ENCODE peak calls at places on chromosomes 13 and 19, in five cellular contexts. U is breast epithelium, G is tibial nerve, O is body of pancreas, P is heart left ventricle. R is an unnamed sample. For H3K4me1, the result is how much of the 10 kb centered on the place peaks cover.

GRCh38 chr19:46952874-46953273 is 66.8 kb upstream of the NPAS1 start:
- DNase-seq in G (no peak), O (no peak), P (no peak), U (no peak), R (no peak)

GRCh38 chr13:41515491-41516139 is 58.3 kb downstream of the RGCC start:
- DNase-seq in O (no peak), P (no peak), G (no peak), U (no peak), R (no peak)

GRCh38 chr13:102091231-102091630 is 310.6 kb downstream of the FGF14 start:
- DNase-seq in O (no peak), P (no peak), G (no peak), U (no peak), R (no peak)

GRCh38 chr13:74751739-74752138 is 617.5 kb upstream of the KLF12 start:
- DNase-seq in O (no peak), U (no peak), G (no peak), P (no peak), R (no peak)

GRCh38 chr13:95354680-95355487 is 53.6 kb upstream of the ABCC4 start:
- DNase-seq in O (peak), G (no peak), P (no peak), U (no peak), R (no peak)

GRCh38 chr13:43054803-43055802 is 31.7 kb downstream of the DNAJC15 start:
- DNase-seq in U (no peak), P (no peak), O (peak), G (no peak), R (no peak)

GRCh38 chr13:75400775-75401174 is 81.2 kb downstream of the TBC1D4 start:
- DNase-seq in U (no peak), P (no peak), O (no peak), G (no peak), R (no peak)

GRCh38 chr19:36100476-36100875 is 10.5 kb upstream of the OVOL3 start:
- DNase-seq in P (no peak), U (no peak), G (no peak), O (no peak), R (no peak)

GRCh38 chr13:25177012-25177411 is 4.9 kb upstream of the AMER2 start:
- DNase-seq in G (no peak), P (no peak), U (no peak), O (no peak), R (no peak)

GRCh38 chr13:26022538-26023292 is 29.1 kb downstream of the SHISA2 start:
- DNase-seq in G (no peak), U (peak), P (peak), O (peak), R (no peak)

GRCh38 chr13:85512421-85512820 is 286.8 kb downstream of the SLITRK6 start:
- DNase-seq in G (no peak), U (no peak), P (no peak), O (no peak), R (no peak)

GRCh38 chr13:97978661-97979450 is 25.4 kb downstream of the IPO5 start:
- DNase-seq in G (no peak), O (no peak), P (no peak), U (no peak), R (no peak)

GRCh38 chr13:97979556-97979955 is 26.1 kb downstream of the IPO5 start:
- DNase-seq in O (no peak), U (no peak), G (no peak), P (no peak), R (no peak)

GRCh38 chr13:97976551-97977375 is 23.3 kb downstream of the IPO5 start:
- DNase-seq in P (peak), U (no peak), G (no peak), O (no peak), R (no peak)

GRCh38 chr13:97977376-97977705 is 23.9 kb downstream of the IPO5 start:
- DNase-seq in P (no peak), U (no peak), G (no peak), O (no peak), R (no peak)

GRCh38 chr13:97977982-97978381 is 24.5 kb downstream of the IPO5 start:
- DNase-seq in O (no peak), P (no peak), G (no peak), U (no peak), R (no peak)
- TF ChIP-seq POLR2A in O (no peak), P (no peak), G (no peak), U (no peak), R (no peak)

DNA sequence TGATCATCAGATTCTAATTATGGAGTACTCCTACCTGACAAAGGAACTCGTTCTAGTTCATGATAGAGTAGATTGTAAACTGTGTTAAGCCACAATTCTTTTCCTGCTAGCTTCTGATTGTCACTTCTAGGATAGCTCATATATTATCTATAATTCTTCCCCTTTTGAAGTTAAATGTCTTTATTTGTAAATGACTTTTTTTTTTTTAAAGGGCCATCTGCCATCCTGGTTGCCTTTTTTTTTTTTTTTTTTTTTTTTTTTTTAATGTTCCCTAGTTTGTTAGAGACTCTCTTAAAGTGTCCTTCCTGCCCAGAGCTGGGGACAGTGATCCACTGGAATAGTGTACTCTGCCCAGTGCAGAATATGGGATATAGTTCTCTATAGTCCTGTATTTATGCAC is 4.3 kb downstream of the CHAMP1 start:
- DNase-seq in G (no peak), O (no peak), U (no peak), P (no peak), R (no peak)
- H3K4me1 ChIP-seq in G (under half), O (half or more), U (under half), P (under half), R (half or more)

DNA sequence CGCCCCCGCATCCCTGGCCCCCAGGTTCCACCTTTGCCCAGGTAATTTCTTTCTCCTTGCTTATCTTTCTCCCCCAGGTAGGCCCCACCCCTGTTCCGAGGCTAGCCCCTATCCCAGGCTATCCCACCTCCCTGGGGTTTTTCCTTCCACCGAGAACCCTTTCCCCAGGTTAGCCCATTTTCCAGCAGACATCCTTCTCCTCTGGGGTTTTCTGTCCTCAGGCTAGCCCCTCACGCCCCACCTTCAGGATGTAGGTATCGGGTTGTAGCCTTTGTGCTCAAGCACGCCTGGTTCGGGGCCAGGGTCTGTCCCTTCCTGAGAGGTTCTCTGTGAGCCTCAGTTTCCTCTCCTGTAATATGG is 835 bp downstream of the FSD1 start:
- DNase-seq in U (no peak), G (no peak), P (no peak), O (no peak), R (no peak)
- H3K4me3 ChIP-seq in U (no peak), G (no peak), P (no peak), O (no peak), R (no peak)

GRCh38 chr19:11535792-11536595 is 2.7 kb upstream of the CNN1 start:
- DNase-seq in O (peak), G (peak), U (peak), P (peak), R (peak)
- TF ChIP-seq POLR2A in O (peak), G (no peak), U (no peak), P (peak), R (no peak)

GRCh38 chr13:45337803-45338202 is 3.2 kb downstream of the TPT1 start:
- DNase-seq in O (no peak), P (no peak), U (no peak), G (no peak), R (no peak)
- H3K4me1 ChIP-seq in O (half or more), P (half or more), U (under half), G (under half), R (half or more)

GRCh38 chr13:97257228-97257755 is 35.2 kb downstream of the MBNL2 start:
- DNase-seq in U (no peak), O (no peak), P (no peak), G (no peak), R (no peak)

GRCh38 chr13:97254809-97255208 is 32.7 kb downstream of the MBNL2 start:
- DNase-seq in U (no peak), G (no peak), O (no peak), P (no peak), R (no peak)

GRCh38 chr13:97255515-97255999 is 33.4 kb downstream of the MBNL2 start:
- DNase-seq in U (no peak), O (no peak), G (no peak), P (no peak), R (no peak)

GRCh38 chr13:97257800-97258799 is 36.0 kb downstream of the MBNL2 start:
- DNase-seq in O (peak), P (no peak), U (peak), G (no peak), R (no peak)

GRCh38 chr13:97256343-97256783 is 34.2 kb downstream of the MBNL2 start:
- DNase-seq in O (peak), G (no peak), U (no peak), P (no peak), R (no peak)
- H3K4me3 ChIP-seq in O (no peak), G (no peak), U (no peak), P (no peak), R (no peak)

GRCh38 chr13:46405457-46405856 is 18.4 kb upstream of the RUBCNL start:
- DNase-seq in P (no peak), G (no peak), O (no peak), U (no peak), R (no peak)

GRCh38 chr13:46404732-46405097 is 17.7 kb upstream of the RUBCNL start:
- DNase-seq in G (no peak), O (no peak), U (no peak), P (no peak), R (no peak)

GRCh38 chr13:46401432-46401831 is 14.4 kb upstream of the RUBCNL start:
- DNase-seq in P (no peak), U (no peak), G (no peak), O (no peak), R (no peak)

GRCh38 chr13:46402178-46402577 is 15.1 kb upstream of the RUBCNL start:
- DNase-seq in U (no peak), O (no peak), G (no peak), P (no peak), R (no peak)

GRCh38 chr13:46403851-46404731 is 17.0 kb upstream of the RUBCNL start:
- DNase-seq in G (no peak), O (no peak), U (no peak), P (peak), R (no peak)
- TF ChIP-seq POLR2A in G (no peak), O (no peak), U (no peak), P (no peak), R (no peak)

GRCh38 chr19:55635856-55636440 is 4.9 kb upstream of the ZNF580 start:
- DNase-seq in G (no peak), P (no peak), U (no peak), O (no peak), R (no peak)

GRCh38 chr19:55638864-55639359 is 1.9 kb upstream of the ZNF580 start:
- DNase-seq in G (no peak), U (no peak), P (peak), O (no peak), R (no peak)

GRCh38 chr19:55635334-55635717 is 5.5 kb upstream of the ZNF580 start:
- DNase-seq in P (no peak), O (no peak), U (no peak), G (no peak), R (no peak)

GRCh38 chr19:55636723-55637122 is 4.1 kb upstream of the ZNF580 start:
- DNase-seq in O (no peak), G (no peak), P (no peak), U (no peak), R (no peak)

GRCh38 chr19:55637534-55637933 is 3.3 kb upstream of the ZNF580 start:
- DNase-seq in G (no peak), P (no peak), O (no peak), U (no peak), R (no peak)
- H3K4me1 ChIP-seq in G (under half), P (under half), O (half or more), U (under half), R (half or more)

R was measured in esophagus squamous epithelium.